ENCODE peak calls at places on chromosomes 13 and 19, in seven cellular contexts. A is astrocyte of the hippocampus; Y is Calu3; D is DMS53; I is cardiac muscle cell; J is GM12891; Q is activated naive CD4-positive, alpha-beta T cell. O is an unnamed sample.

GRCh38 chr19:16193466-16193865 is 4.2 kb upstream of the AP1M1 start:
- DNase-seq in A (peak; percentile 63), Y (no peak), J (no peak), Q (no peak), I (no peak), D (no peak), O (no peak)

GRCh38 chr13:42720116-42720857 is 61.1 kb upstream of the FAM216B start:
- DNase-seq in Y (peak; percentile 49), I (peak; percentile 99), Q (no peak), J (no peak), A (peak; percentile 75), D (peak; percentile 91), O (peak; percentile 19)

GRCh38 chr13:29885967-29886366 is 35.5 kb upstream of the UBL3 start:
- DNase-seq in J (no peak), A (no peak), D (no peak), Y (no peak), I (no peak), Q (no peak), O (no peak)

GRCh38 chr19:10808937-10809655 is 26.9 kb downstream of the TMED1 start:
- DNase-seq in I (peak; percentile 55), A (peak; percentile 64), Q (no peak), J (no peak), Y (peak; percentile 31), D (no peak), O (no peak)

GRCh38 chr19:21463449-21464105 is 41.8 kb upstream of the ZNF429 start:
- DNase-seq in A (peak; percentile 88), Q (no peak), J (no peak), Y (no peak), D (peak; percentile 96), I (peak; percentile 48), O (no peak)

GRCh38 chr13:114099191-114099590 is 33.2 kb downstream of the RASA3 start:
- DNase-seq in A (peak; percentile 94), I (peak; percentile 87), Q (no peak), Y (peak; percentile 1), J (no peak), D (peak; percentile 80), O (peak; percentile 21)

GRCh38 chr19:43726736-43727592 is 11.1 kb downstream of the IRGC start:
- DNase-seq in Y (no peak), Q (no peak), D (no peak), J (no peak), I (peak; percentile 12), A (peak; percentile 74), O (no peak)

GRCh38 chr19:47765522-47766358 is 12.8 kb upstream of the SELENOW start:
- DNase-seq in Y (peak; percentile 66), Q (no peak), A (peak; percentile 78), J (no peak), I (peak; percentile 72), D (peak; percentile 87), O (peak; percentile 6)

GRCh38 chr13:98103942-98104880 is 38.7 kb upstream of the FARP1 start:
- DNase-seq in D (peak; percentile 37), J (no peak), Y (no peak), I (no peak), Q (no peak), A (peak; percentile 13), O (no peak)

GRCh38 chr19:55113570-55114039 is 3.8 kb downstream of the PPP1R12C start:
- DNase-seq in J (no peak), Y (no peak), A (peak; percentile 97), D (peak; percentile 42), Q (no peak), I (peak; percentile 95), O (no peak)

GRCh38 chr19:55676384-55676783 is 1.4 kb downstream of the EPN1 start:
- DNase-seq in I (peak; percentile 27), Y (no peak), Q (no peak), J (no peak), A (no peak), D (no peak), O (no peak)

GRCh38 chr19:45276284-45276687 is 25.2 kb downstream of the MARK4 start:
- DNase-seq in J (no peak), D (peak; percentile 35), A (peak; percentile 23), Q (no peak), I (peak; percentile 70), Y (no peak), O (no peak)

GRCh38 chr13:32901994-32902780 is 114.0 kb upstream of the KL start:
- DNase-seq in Q (no peak), A (no peak), J (no peak), I (no peak), Y (no peak), D (no peak), O (no peak)

GRCh38 chr13:50319603-50320296 is 304.5 kb downstream of the KCNRG start:
- DNase-seq in I (peak; percentile 70), J (no peak), Y (no peak), A (peak; percentile 58), D (peak; percentile 20), Q (no peak), O (no peak)

GRCh38 chr19:58084596-58085347 is 13.3 kb downstream of the ZSCAN18 start:
- DNase-seq in I (no peak), Y (no peak), J (no peak), A (no peak), Q (no peak), D (no peak), O (no peak)

GRCh38 chr13:23506071-23506820 is 64.0 kb upstream of the TNFRSF19 start:
- DNase-seq in A (peak; percentile 74), I (peak; percentile 12), Q (no peak), J (no peak), Y (no peak), D (no peak), O (no peak)

GRCh38 chr13:27619711-27620376 is 485 bp downstream of the LNX2 start:
- DNase-seq in J (peak; percentile 37), D (peak; percentile 79), A (no peak), Y (peak; percentile 34), I (peak; percentile 43), Q (peak; percentile 22), O (peak; percentile 50)

GRCh38 chr19:10517760-10518443 is 655 bp upstream of the S1PR5 start:
- DNase-seq in J (no peak), Q (no peak), I (peak; percentile 27), D (peak; percentile 57), Y (peak; percentile 5), A (peak; percentile 23), O (no peak)

GRCh38 chr19:29952127-29952526 is 10.1 kb downstream of the URI1 start:
- DNase-seq in Y (no peak), J (no peak), I (peak; percentile 52), A (no peak), Q (no peak), D (no peak), O (no peak)

GRCh38 chr13:67008075-67008668 is 222.0 kb downstream of the PCDH9 start:
- DNase-seq in Q (no peak), I (no peak), A (no peak), J (no peak), Y (no peak), D (no peak), O (no peak)

GRCh38 chr19:47257411-47258169 is 1.3 kb downstream of the CCDC9 start:
- DNase-seq in Q (no peak), Y (no peak), I (no peak), A (no peak), D (no peak), J (no peak), O (no peak)

GRCh38 chr13:42078113-42078769 is 29.8 kb downstream of the DGKH start:
- DNase-seq in J (no peak), D (no peak), Y (no peak), Q (no peak), I (no peak), A (no peak), O (no peak)

GRCh38 chr19:51195616-51196015 is 29.3 kb upstream of the CD33 start:
- DNase-seq in D (no peak), Y (no peak), J (no peak), Q (no peak), A (no peak), I (no peak), O (no peak)

GRCh38 chr19:1523412-1524205 is at the start of gene PLK5:
- DNase-seq in Y (no peak), A (no peak), D (no peak), Q (no peak), I (no peak), J (no peak), O (no peak)

GRCh38 chr13:30111810-30112209 is 195.5 kb downstream of the KATNAL1 start:
- DNase-seq in Y (peak; percentile 34), Q (no peak), I (no peak), A (no peak), D (peak; percentile 26), J (no peak), O (no peak)

GRCh38 chr19:677601-678380 is 1.6 kb downstream of the FSTL3 start:
- DNase-seq in Q (no peak), Y (no peak), A (peak; percentile 41), I (no peak), D (peak; percentile 76), J (no peak), O (no peak)

GRCh38 chr19:54331626-54332025 is 7.3 kb downstream of the LILRA4 start:
- DNase-seq in Y (no peak), Q (no peak), I (no peak), J (no peak), D (no peak), A (no peak), O (no peak)

GRCh38 chr19:33684550-33685303 is 63.0 kb downstream of the CHST8 start:
- DNase-seq in I (no peak), J (no peak), D (no peak), A (no peak), Q (no peak), Y (no peak), O (no peak)

GRCh38 chr19:926595-927043 is 784 bp downstream of the ARID3A start:
- DNase-seq in I (peak; percentile 65), Y (no peak), D (peak; percentile 67), J (no peak), A (peak; percentile 59), Q (no peak), O (no peak)